ENCODE peak calls at places on chromosomes 1 and 21, in nine cellular contexts. P is GM20000; K is RCC 7860; M is substantia nigra; O is SW480; L is cardiac muscle cell; J is coronary artery; W is stimulated activated CD8-positive, alpha-beta memory T cell treated with anti-CD3 and anti-CD28 coated beads, Interleukin-7, amount 100 ng/mL, for 24 hours; T is AG08395. F is an unnamed sample.

GRCh38 chr21:28794341-28794970 is 198.2 kb downstream of the LTN1 start:
- DNase-seq in P (no peak), K (no peak), M (no peak), O (no peak), L (peak; percentile 4), J (no peak), W (no peak), T (no peak), F (no peak)

GRCh38 chr1:82921759-82922158 is 1077.2 kb downstream of the TTLL7 start:
- DNase-seq in P (no peak), K (no peak), M (no peak), O (no peak), L (no peak), J (no peak), W (no peak), T (no peak), F (no peak)

GRCh38 chr21:15283789-15284188 is 219.0 kb upstream of the NRIP1 start:
- DNase-seq in P (no peak), K (no peak), M (no peak), O (no peak), L (no peak), J (no peak), W (no peak), T (no peak), F (no peak)

GRCh38 chr1:66316464-66317155 is 217.3 kb upstream of the SGIP1 start:
- DNase-seq in P (peak; percentile 18), K (no peak), M (no peak), O (no peak), L (no peak), J (no peak), W (no peak), T (peak; percentile 20), F (no peak)

GRCh38 chr1:52296345-52296744 is 69.7 kb downstream of the CC2D1B start:
- DNase-seq in P (peak; percentile 62), K (peak; percentile 65), M (no peak), O (peak; percentile 66), L (peak; percentile 27), J (no peak), W (no peak), T (peak; percentile 76), F (peak; percentile 59)

GRCh38 chr21:32206631-32207030 is 72.2 kb downstream of the MIS18A start:
- DNase-seq in P (no peak), K (no peak), M (no peak), O (no peak), L (no peak), J (no peak), W (no peak), T (no peak), F (no peak)

GRCh38 chr1:11364170-11364569 is 91.2 kb downstream of the UBIAD1 start:
- DNase-seq in P (no peak), K (no peak), M (no peak), O (peak; percentile 36), L (no peak), J (no peak), W (no peak), T (no peak), F (no peak)

GRCh38 chr1:59901770-59902388 is 24.7 kb downstream of the CYP2J2 start:
- DNase-seq in P (no peak), K (no peak), M (no peak), O (no peak), L (no peak), J (no peak), W (no peak), T (no peak), F (no peak)

GRCh38 chr1:185314416-185314815 is 2.6 kb downstream of the IVNS1ABP start:
- DNase-seq in P (no peak), K (no peak), M (no peak), O (no peak), L (peak; percentile 30), J (no peak), W (no peak), T (no peak), F (no peak)

GRCh38 chr1:243950166-243950565 is 100.1 kb upstream of the AKT3 start:
- DNase-seq in P (no peak), K (peak; percentile 84), M (no peak), O (no peak), L (no peak), J (no peak), W (no peak), T (peak; percentile 59), F (peak; percentile 88)

F was measured in mammary epithelial cell.